ENCODE peak calls at places on chromosomes 4 and X, in four cellular contexts. S, H, Y and U are unnamed samples.

GRCh38 chr4:56684320-56684719 is 3.2 kb upstream of the HOPX start:
- DNase-seq in S (no peak), H (no peak), Y (no peak), U (no peak)

GRCh38 chr4:27005512-27006246 is 145.0 kb downstream of the STIM2 start:
- DNase-seq in S (no peak), H (no peak), Y (no peak), U (no peak)

GRCh38 chr4:1399508-1400190 is 6.6 kb downstream of the NKX1-1 start:
- DNase-seq in S (no peak), H (no peak), Y (no peak), U (peak; percentile 8)

GRCh38 chr4:170089274-170089742 is 448 bp downstream of the AADAT start:
- DNase-seq in S (peak; percentile 50), H (peak; percentile 34), Y (no peak), U (peak; percentile 33)

GRCh38 chrX:105972690-105973386 is 65.7 kb downstream of the SERPINA7 start:
- DNase-seq in S (no peak), H (peak; percentile 14), Y (no peak), U (no peak)

GRCh38 chrX:30931920-30932319 is 42.9 kb upstream of the TAB3 start:
- DNase-seq in S (no peak), H (peak; percentile 3), Y (no peak), U (no peak)

GRCh38 chr4:55077577-55077976 is 47.8 kb downstream of the KDR start:
- DNase-seq in S (no peak), H (no peak), Y (no peak), U (no peak)

GRCh38 chrX:19715711-19716638 is 171.4 kb downstream of the SH3KBP1 start:
- DNase-seq in S (no peak), H (no peak), Y (no peak), U (no peak)

GRCh38 chr4:72063726-72064125 is 31.9 kb downstream of the NPFFR2 start:
- DNase-seq in S (no peak), H (no peak), Y (no peak), U (no peak)

GRCh38 chrX:150364347-150365050 is 1.4 kb downstream of the MAMLD1 start:
- DNase-seq in S (no peak), H (no peak), Y (no peak), U (peak; percentile 13)

GRCh38 chrX:8803326-8803725 is 2.1 kb upstream of the FAM9A start:
- DNase-seq in S (no peak), H (no peak), Y (no peak), U (no peak)

GRCh38 chr4:164381859-164382258 is 372.1 kb upstream of the SMIM31 start:
- DNase-seq in S (no peak), H (no peak), Y (no peak), U (no peak)

GRCh38 chr4:168923526-168924194 is 86.4 kb downstream of the CBR4 start:
- DNase-seq in S (peak; percentile 74), H (peak; percentile 62), Y (peak; percentile 76), U (peak; percentile 52)

GRCh38 chr4:19809989-19810388 is 441.7 kb upstream of the SLIT2 start:
- DNase-seq in S (no peak), H (no peak), Y (no peak), U (no peak)

GRCh38 chrX:8323356-8323755 is 141.3 kb upstream of the VCX3B start:
- DNase-seq in S (no peak), H (no peak), Y (peak; percentile 0), U (peak; percentile 32)

GRCh38 chr4:59243038-59243437 is 1957.1 kb upstream of the ADGRL3 start:
- DNase-seq in S (no peak), H (no peak), Y (no peak), U (no peak)

GRCh38 chr4:100983426-100983825 is 363.9 kb downstream of the PPP3CA start:
- DNase-seq in S (no peak), H (no peak), Y (no peak), U (no peak)

GRCh38 chr4:55336138-55337034 is 9.7 kb upstream of the SRD5A3 start:
- DNase-seq in S (no peak), H (no peak), Y (peak; percentile 42), U (no peak)

GRCh38 chr4:60934896-60935295 is 265.2 kb upstream of the ADGRL3 start:
- DNase-seq in S (no peak), H (no peak), Y (no peak), U (no peak)

GRCh38 chr4:95549246-95550138 is 719 bp upstream of the UNC5C start:
- DNase-seq in S (no peak), H (no peak), Y (no peak), U (peak; percentile 52)

GRCh38 chr4:71251266-71251665 is 87.6 kb upstream of the SLC4A4 start:
- DNase-seq in S (no peak), H (no peak), Y (no peak), U (no peak)

GRCh38 chr4:150217192-150217591 is 138.9 kb downstream of the DCLK2 start:
- DNase-seq in S (no peak), H (peak; percentile 16), Y (peak; percentile 18), U (no peak)

GRCh38 chr4:63505714-63506460 is 903.4 kb downstream of the TECRL start:
- DNase-seq in S (no peak), H (no peak), Y (no peak), U (peak; percentile 36)

GRCh38 chr4:154491731-154492249 is at the start of gene DCHS2:
- DNase-seq in S (peak; percentile 45), H (peak; percentile 24), Y (peak; percentile 81), U (peak; percentile 69)

GRCh38 chr4:124530464-124531077 is 182.0 kb downstream of the ANKRD50 start:
- DNase-seq in S (no peak), H (peak; percentile 99), Y (no peak), U (no peak)

GRCh38 chrX:57286507-57287251 is at the start of gene FAAH2:
- DNase-seq in S (no peak), H (peak; percentile 57), Y (peak; percentile 37), U (peak; percentile 44)

GRCh38 chrX:154021131-154021611 is 1.5 kb upstream of the IRAK1 start:
- DNase-seq in S (no peak), H (no peak), Y (peak; percentile 35), U (no peak)

DNA sequence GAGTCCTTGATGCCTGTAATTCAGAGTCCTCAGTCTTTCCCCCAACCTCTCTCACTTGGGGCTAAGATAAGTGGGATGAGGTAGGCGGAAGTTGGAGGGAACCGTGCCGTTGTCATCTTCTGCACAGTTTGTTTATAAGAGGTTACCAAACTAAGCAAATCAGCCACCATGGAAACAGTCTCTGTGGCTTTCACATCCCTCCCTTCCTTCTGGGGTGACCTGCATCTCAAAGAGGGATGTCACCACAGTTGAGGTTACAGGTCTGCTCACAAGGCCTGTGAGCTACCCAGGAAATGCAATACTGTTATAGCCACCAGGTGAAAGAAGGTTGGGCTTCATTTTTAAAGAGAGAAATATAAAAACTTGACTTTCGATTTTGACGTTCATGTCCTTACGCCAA is 26.3 kb downstream of the RTL5 start:
- DNase-seq in S (no peak), H (no peak), Y (no peak), U (no peak)
- TF ChIP-seq ELF4 in S (no peak), H (no peak), Y (no peak), U (no peak)

GRCh38 chrX:139762400-139763183 is 54.6 kb upstream of the MCF2 start:
- DNase-seq in S (no peak), H (no peak), Y (no peak), U (no peak)

GRCh38 chrX:139770366-139770765 is 62.4 kb upstream of the MCF2 start:
- DNase-seq in S (no peak), H (no peak), Y (no peak), U (no peak)

GRCh38 chrX:139766545-139766983 is 58.6 kb upstream of the MCF2 start:
- DNase-seq in S (no peak), H (no peak), Y (no peak), U (no peak)
- TF ChIP-seq ELF4 in S (no peak), H (no peak), Y (no peak), U (no peak)

DNA sequence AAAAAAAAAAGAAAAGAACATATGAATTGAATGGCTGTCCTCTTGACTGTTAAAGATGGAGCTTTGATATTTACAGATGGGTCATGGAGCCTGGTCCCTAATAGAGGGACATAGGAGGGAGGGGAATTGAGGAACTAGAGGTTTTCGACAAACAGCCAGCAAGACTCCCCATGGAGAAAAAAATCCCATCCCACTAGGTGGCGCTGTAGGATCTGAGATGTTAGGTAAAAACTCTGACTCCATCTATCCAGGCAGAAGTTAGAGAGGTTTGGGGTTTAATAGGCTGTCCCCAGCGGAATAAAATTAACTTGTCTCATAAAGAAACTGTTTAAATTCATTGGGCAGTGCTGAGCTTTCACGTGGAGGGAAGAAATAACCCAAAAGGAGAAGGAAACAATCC is 45.9 kb downstream of the HMGB2 start:
- DNase-seq in S (no peak), H (peak; percentile 60), Y (peak; percentile 86), U (peak; percentile 84)
- TF ChIP-seq ELF4 in S (no peak), H (no peak), Y (no peak), U (no peak)

GRCh38 chrX:68490644-68491043 is 8.2 kb upstream of the YIPF6 start:
- DNase-seq in S (peak; percentile 67), H (peak; percentile 58), Y (peak; percentile 47), U (no peak)
- TF ChIP-seq ELF4 in S (no peak), H (no peak), Y (no peak), U (no peak)

DNA sequence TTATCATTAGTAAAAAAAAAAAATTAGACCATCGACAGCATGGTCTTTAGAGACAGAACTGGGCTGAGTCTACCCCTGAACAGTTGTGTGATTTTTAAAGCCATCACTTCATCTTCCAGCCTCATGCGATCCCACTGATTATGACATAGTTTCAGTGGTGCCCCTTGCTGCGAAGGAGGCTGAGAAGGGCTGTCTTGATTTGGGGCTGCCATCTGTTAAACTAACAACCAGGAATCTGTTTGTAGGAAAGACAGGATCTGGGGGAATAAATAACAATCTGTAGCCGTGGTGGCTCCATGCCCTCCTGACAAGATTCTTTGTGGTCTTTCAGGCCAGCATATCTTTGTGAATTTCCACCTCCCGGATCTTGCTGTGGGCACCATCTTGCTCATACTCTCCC is 17.1 kb downstream of the SLC34A2 start:
- DNase-seq in S (no peak), H (no peak), Y (no peak), U (no peak)
- TF ChIP-seq ELF4 in S (no peak), H (no peak), Y (no peak), U (no peak)

GRCh38 chr4:6435010-6435409 is 37.4 kb downstream of the PPP2R2C start:
- DNase-seq in S (no peak), H (no peak), Y (no peak), U (no peak)
- TF ChIP-seq ELF4 in S (no peak), H (no peak), Y (no peak), U (no peak)